ENCODE peak calls at places on chromosomes 5 and 9, in six cellular contexts. One of them, this sample, is unnamed.

GRCh38 chr5:89480406-89481007 is 597.5 kb upstream of the MEF2C start:
- DNase-seq in IMR-90: no peak
- DNase-seq in H9: no peak
- DNase-seq in neuronal stem cell: no peak
- DNase-seq in mesenchymal stem cell: no peak
- DNase-seq in trophoblast cell: no peak
- DNase-seq in this sample: no peak

GRCh38 chr9:95250462-95251058 is 66.9 kb downstream of the FANCC start:
- DNase-seq in IMR-90: no peak
- DNase-seq in H9: no peak
- DNase-seq in neuronal stem cell: no peak
- DNase-seq in mesenchymal stem cell: no peak
- DNase-seq in trophoblast cell: no peak
- DNase-seq in this sample: no peak

GRCh38 chr5:90264930-90265857 is 144.4 kb downstream of the CETN3 start:
- DNase-seq in IMR-90: peak
- DNase-seq in H9: peak
- DNase-seq in neuronal stem cell: peak
- DNase-seq in mesenchymal stem cell: peak
- DNase-seq in trophoblast cell: peak
- DNase-seq in this sample: peak

GRCh38 chr5:93621340-93621872 is 38.4 kb downstream of the NR2F1 start:
- DNase-seq in IMR-90: peak
- DNase-seq in H9: peak
- DNase-seq in neuronal stem cell: peak
- DNase-seq in mesenchymal stem cell: peak
- DNase-seq in trophoblast cell: peak
- DNase-seq in this sample: peak

GRCh38 chr9:87816041-87816440 is 66.6 kb upstream of the SPATA31E1 start:
- DNase-seq in IMR-90: peak
- DNase-seq in H9: no peak
- DNase-seq in neuronal stem cell: no peak
- DNase-seq in mesenchymal stem cell: peak
- DNase-seq in trophoblast cell: no peak
- DNase-seq in this sample: no peak

GRCh38 chr9:136965771-136966484 is 11.4 kb upstream of the PTGDS start:
- DNase-seq in IMR-90: no peak
- DNase-seq in H9: no peak
- DNase-seq in neuronal stem cell: no peak
- DNase-seq in mesenchymal stem cell: no peak
- DNase-seq in trophoblast cell: no peak
- DNase-seq in this sample: no peak

GRCh38 chr9:132770775-132771310 is 100.6 kb downstream of the GTF3C4 start:
- DNase-seq in IMR-90: no peak
- DNase-seq in H9: no peak
- DNase-seq in neuronal stem cell: no peak
- DNase-seq in mesenchymal stem cell: no peak
- DNase-seq in trophoblast cell: no peak
- DNase-seq in this sample: no peak

GRCh38 chr5:123578390-123578789 is 66.4 kb downstream of the CSNK1G3 start:
- DNase-seq in IMR-90: no peak
- DNase-seq in H9: no peak
- DNase-seq in neuronal stem cell: no peak
- DNase-seq in mesenchymal stem cell: no peak
- DNase-seq in trophoblast cell: no peak
- DNase-seq in this sample: no peak

GRCh38 chr9:100366121-100366520 is 13.4 kb upstream of the TEX10 start:
- DNase-seq in IMR-90: no peak
- DNase-seq in H9: no peak
- DNase-seq in neuronal stem cell: no peak
- DNase-seq in mesenchymal stem cell: no peak
- DNase-seq in trophoblast cell: peak
- DNase-seq in this sample: no peak

GRCh38 chr5:107149243-107149642 is 521.5 kb downstream of the EFNA5 start:
- DNase-seq in IMR-90: no peak
- DNase-seq in H9: no peak
- DNase-seq in neuronal stem cell: no peak
- DNase-seq in mesenchymal stem cell: no peak
- DNase-seq in trophoblast cell: no peak
- DNase-seq in this sample: no peak

GRCh38 chr5:137304227-137304874 is 194.8 kb downstream of the SPOCK1 start:
- DNase-seq in IMR-90: no peak
- DNase-seq in H9: no peak
- DNase-seq in neuronal stem cell: no peak
- DNase-seq in mesenchymal stem cell: no peak
- DNase-seq in trophoblast cell: no peak
- DNase-seq in this sample: no peak

GRCh38 chr9:112028242-112029221 is 131.9 kb downstream of the UGCG start:
- DNase-seq in IMR-90: no peak
- DNase-seq in H9: no peak
- DNase-seq in neuronal stem cell: no peak
- DNase-seq in mesenchymal stem cell: no peak
- DNase-seq in trophoblast cell: peak
- DNase-seq in this sample: no peak

GRCh38 chr5:154830219-154830595 is 20.2 kb downstream of the FAXDC2 start:
- DNase-seq in IMR-90: no peak
- DNase-seq in H9: no peak
- DNase-seq in neuronal stem cell: no peak
- DNase-seq in mesenchymal stem cell: no peak
- DNase-seq in trophoblast cell: no peak
- DNase-seq in this sample: no peak

GRCh38 chr5:173263566-173263965 is 28.6 kb upstream of the NKX2-5 start:
- DNase-seq in IMR-90: no peak
- DNase-seq in H9: no peak
- DNase-seq in neuronal stem cell: no peak
- DNase-seq in mesenchymal stem cell: no peak
- DNase-seq in trophoblast cell: no peak
- DNase-seq in this sample: no peak

GRCh38 chr5:174800435-174800834 is 76.1 kb downstream of the MSX2 start:
- DNase-seq in IMR-90: no peak
- DNase-seq in H9: no peak
- DNase-seq in neuronal stem cell: no peak
- DNase-seq in mesenchymal stem cell: no peak
- DNase-seq in trophoblast cell: no peak
- DNase-seq in this sample: no peak

GRCh38 chr5:83589786-83590185 is 118.2 kb downstream of the VCAN start:
- DNase-seq in IMR-90: no peak
- DNase-seq in H9: no peak
- DNase-seq in neuronal stem cell: no peak
- DNase-seq in mesenchymal stem cell: no peak
- DNase-seq in trophoblast cell: no peak
- DNase-seq in this sample: no peak

GRCh38 chr5:112548246-112548982 is 129.3 kb upstream of the EPB41L4A start:
- DNase-seq in IMR-90: peak
- DNase-seq in H9: no peak
- DNase-seq in neuronal stem cell: no peak
- DNase-seq in mesenchymal stem cell: peak
- DNase-seq in trophoblast cell: no peak
- DNase-seq in this sample: no peak

GRCh38 chr9:130944510-130945058 is 5.5 kb upstream of the FIBCD1 start:
- DNase-seq in IMR-90: no peak
- DNase-seq in H9: no peak
- DNase-seq in neuronal stem cell: no peak
- DNase-seq in mesenchymal stem cell: no peak
- DNase-seq in trophoblast cell: no peak
- DNase-seq in this sample: no peak

GRCh38 chr9:130942679-130943078 is 3.6 kb upstream of the FIBCD1 start:
- DNase-seq in IMR-90: no peak
- DNase-seq in H9: no peak
- DNase-seq in neuronal stem cell: no peak
- DNase-seq in mesenchymal stem cell: no peak
- DNase-seq in trophoblast cell: no peak
- DNase-seq in this sample: no peak

GRCh38 chr9:130945173-130945572 is 6.1 kb upstream of the FIBCD1 start:
- DNase-seq in IMR-90: no peak
- DNase-seq in H9: no peak
- DNase-seq in neuronal stem cell: no peak
- DNase-seq in mesenchymal stem cell: no peak
- DNase-seq in trophoblast cell: no peak
- DNase-seq in this sample: no peak

GRCh38 chr9:130943226-130943625 is 4.2 kb upstream of the FIBCD1 start:
- DNase-seq in IMR-90: no peak
- DNase-seq in H9: no peak
- DNase-seq in neuronal stem cell: no peak
- DNase-seq in mesenchymal stem cell: no peak
- DNase-seq in trophoblast cell: no peak
- DNase-seq in this sample: no peak

DNA sequence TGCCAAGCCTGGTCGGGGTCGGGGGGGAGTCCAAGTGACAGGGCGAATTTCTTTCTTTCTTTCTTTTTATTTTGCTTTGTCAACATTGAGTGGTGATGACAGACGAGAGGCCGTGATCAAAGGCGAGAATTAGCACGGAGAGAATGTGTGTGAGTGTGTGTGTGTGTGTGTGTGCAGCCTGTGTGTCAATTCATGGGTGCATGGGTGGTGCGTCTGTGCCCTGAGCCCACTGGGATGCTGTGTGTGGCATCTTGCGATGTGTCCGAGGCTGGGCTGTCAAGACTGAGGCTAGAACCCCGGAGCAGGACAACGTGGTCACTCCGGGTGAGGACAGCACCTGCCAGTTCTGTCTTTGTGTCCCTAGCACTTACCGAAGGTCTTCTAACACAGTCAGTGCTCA is 4.7 kb upstream of the FIBCD1 start:
- DNase-seq in IMR-90: no peak
- DNase-seq in H9: no peak
- DNase-seq in neuronal stem cell: no peak
- DNase-seq in mesenchymal stem cell: no peak
- DNase-seq in trophoblast cell: no peak
- DNase-seq in this sample: no peak
- H3K14ac ChIP-seq in IMR-90: no peak
- H3K14ac ChIP-seq in H9: no peak
- H3K14ac ChIP-seq in neuronal stem cell: peak
- H3K14ac ChIP-seq in mesenchymal stem cell: no peak
- H3K14ac ChIP-seq in trophoblast cell: no peak
- H3K14ac ChIP-seq in this sample: no peak

GRCh38 chr9:123312306-123312877 is 43.6 kb upstream of the CRB2 start:
- DNase-seq in IMR-90: no peak
- DNase-seq in H9: peak
- DNase-seq in neuronal stem cell: no peak
- DNase-seq in mesenchymal stem cell: no peak
- DNase-seq in trophoblast cell: no peak
- DNase-seq in this sample: no peak
- H3K14ac ChIP-seq in IMR-90: no peak
- H3K14ac ChIP-seq in H9: no peak
- H3K14ac ChIP-seq in neuronal stem cell: no peak
- H3K14ac ChIP-seq in mesenchymal stem cell: no peak
- H3K14ac ChIP-seq in trophoblast cell: no peak
- H3K14ac ChIP-seq in this sample: no peak

GRCh38 chr5:79612667-79613190 is 488 bp downstream of the TENT2 start:
- DNase-seq in IMR-90: no peak
- DNase-seq in H9: no peak
- DNase-seq in neuronal stem cell: no peak
- DNase-seq in mesenchymal stem cell: no peak
- DNase-seq in trophoblast cell: no peak
- DNase-seq in this sample: no peak

GRCh38 chr5:79621056-79621455 is 8.8 kb downstream of the TENT2 start:
- DNase-seq in IMR-90: peak
- DNase-seq in H9: no peak
- DNase-seq in neuronal stem cell: no peak
- DNase-seq in mesenchymal stem cell: peak
- DNase-seq in trophoblast cell: peak
- DNase-seq in this sample: no peak

GRCh38 chr5:79619849-79620248 is 7.6 kb downstream of the TENT2 start:
- DNase-seq in IMR-90: no peak
- DNase-seq in H9: no peak
- DNase-seq in neuronal stem cell: no peak
- DNase-seq in mesenchymal stem cell: no peak
- DNase-seq in trophoblast cell: no peak
- DNase-seq in this sample: no peak

GRCh38 chr5:79613571-79613970 is 1.3 kb downstream of the TENT2 start:
- DNase-seq in IMR-90: no peak
- DNase-seq in H9: no peak
- DNase-seq in neuronal stem cell: no peak
- DNase-seq in mesenchymal stem cell: peak
- DNase-seq in trophoblast cell: no peak
- DNase-seq in this sample: no peak

DNA sequence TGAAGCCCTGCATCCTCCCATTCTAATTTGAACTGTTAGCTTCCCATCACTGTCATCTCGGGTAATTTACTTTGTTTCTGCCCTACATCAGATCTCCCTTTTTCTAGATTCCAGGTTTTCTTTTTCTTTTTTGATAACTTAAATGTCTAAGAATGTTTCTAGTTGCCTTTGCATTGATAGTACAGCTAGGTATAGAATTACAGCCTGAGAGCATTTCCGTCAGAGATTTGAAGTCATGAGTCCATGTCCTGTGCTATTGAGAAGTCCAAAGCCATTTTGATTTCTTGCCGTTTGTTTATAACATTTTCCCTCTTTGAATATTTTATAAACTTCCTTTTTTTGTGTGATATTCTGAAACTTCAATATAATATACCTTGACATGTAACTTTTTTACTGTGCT is 5.3 kb downstream of the TENT2 start:
- DNase-seq in IMR-90: no peak
- DNase-seq in H9: no peak
- DNase-seq in neuronal stem cell: no peak
- DNase-seq in mesenchymal stem cell: no peak
- DNase-seq in trophoblast cell: no peak
- DNase-seq in this sample: no peak
- H3K14ac ChIP-seq in IMR-90: no peak
- H3K14ac ChIP-seq in H9: no peak
- H3K14ac ChIP-seq in neuronal stem cell: no peak
- H3K14ac ChIP-seq in mesenchymal stem cell: no peak
- H3K14ac ChIP-seq in trophoblast cell: no peak
- H3K14ac ChIP-seq in this sample: no peak

GRCh38 chr5:133962801-133963476 is 5.5 kb downstream of the C5orf15 start:
- DNase-seq in IMR-90: peak
- DNase-seq in H9: no peak
- DNase-seq in neuronal stem cell: no peak
- DNase-seq in mesenchymal stem cell: peak
- DNase-seq in trophoblast cell: peak
- DNase-seq in this sample: no peak

GRCh38 chr5:133962131-133962530 is 6.3 kb downstream of the C5orf15 start:
- DNase-seq in IMR-90: no peak
- DNase-seq in H9: no peak
- DNase-seq in neuronal stem cell: no peak
- DNase-seq in mesenchymal stem cell: no peak
- DNase-seq in trophoblast cell: no peak
- DNase-seq in this sample: no peak

GRCh38 chr5:133957080-133957479 is 11.3 kb downstream of the C5orf15 start:
- DNase-seq in IMR-90: no peak
- DNase-seq in H9: no peak
- DNase-seq in neuronal stem cell: no peak
- DNase-seq in mesenchymal stem cell: no peak
- DNase-seq in trophoblast cell: no peak
- DNase-seq in this sample: peak

GRCh38 chr5:133957591-133957990 is 10.8 kb downstream of the C5orf15 start:
- DNase-seq in IMR-90: no peak
- DNase-seq in H9: no peak
- DNase-seq in neuronal stem cell: no peak
- DNase-seq in mesenchymal stem cell: no peak
- DNase-seq in trophoblast cell: no peak
- DNase-seq in this sample: no peak

DNA sequence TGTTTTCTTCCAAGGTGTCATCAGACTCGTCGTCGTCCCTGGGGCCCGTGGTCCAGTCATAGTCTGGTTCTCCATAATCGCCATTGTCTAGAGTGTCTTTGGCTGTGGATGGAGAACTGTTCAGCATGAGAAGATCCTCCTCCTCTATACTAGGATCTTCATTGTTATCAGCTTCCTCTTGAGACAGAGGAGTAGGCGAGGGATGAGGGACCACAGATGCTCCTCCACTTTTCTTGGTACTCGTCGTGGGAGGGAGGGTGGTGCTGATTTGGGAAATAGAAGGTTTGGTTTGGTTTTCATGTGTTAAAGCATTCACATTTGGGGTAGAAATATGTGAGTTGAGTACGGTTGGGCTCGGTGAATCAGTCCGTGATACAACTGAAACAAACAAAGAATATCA is 8.8 kb downstream of the C5orf15 start:
- DNase-seq in IMR-90: no peak
- DNase-seq in H9: no peak
- DNase-seq in neuronal stem cell: no peak
- DNase-seq in mesenchymal stem cell: no peak
- DNase-seq in trophoblast cell: no peak
- DNase-seq in this sample: no peak
- H3K14ac ChIP-seq in IMR-90: no peak
- H3K14ac ChIP-seq in H9: no peak
- H3K14ac ChIP-seq in neuronal stem cell: no peak
- H3K14ac ChIP-seq in mesenchymal stem cell: no peak
- H3K14ac ChIP-seq in trophoblast cell: no peak
- H3K14ac ChIP-seq in this sample: no peak